ENCODE peak calls at places on chromosomes 7 and 10, in six cellular contexts. A is IMR-90, M is neuronal stem cell, X is H1, H is H9, P is mesenchymal stem cell. G is an unnamed sample.

GRCh38 chr10:71082930-71083329 is 129.4 kb upstream of the UNC5B start:
- DNase-seq in A (no peak), M (no peak), X (peak), H (no peak), P (no peak), G (no peak)

GRCh38 chr7:17690030-17690429 is 250.3 kb downstream of the SNX13 start:
- DNase-seq in A (peak), M (no peak), X (no peak), H (no peak), P (peak), G (peak)

GRCh38 chr7:28155964-28156363 is 24.6 kb downstream of the JAZF1 start:
- DNase-seq in A (peak), M (no peak), X (no peak), H (no peak), P (peak), G (no peak)

GRCh38 chr10:44818721-44819127 is 92.4 kb upstream of the TMEM72 start:
- DNase-seq in A (peak), M (no peak), X (no peak), H (peak), P (peak), G (no peak)

GRCh38 chr10:44860811-44861751 is 50.1 kb upstream of the TMEM72 start:
- DNase-seq in A (peak), M (no peak), X (peak), H (no peak), P (peak), G (no peak)

GRCh38 chr7:47142169-47142866 is 439.6 kb downstream of the TNS3 start:
- DNase-seq in A (no peak), M (no peak), X (no peak), H (no peak), P (no peak), G (no peak)

GRCh38 chr7:44149571-44150465 is 8.7 kb upstream of the MYL7 start:
- DNase-seq in A (peak), M (no peak), X (no peak), H (no peak), P (no peak), G (no peak)

GRCh38 chr7:122885583-122886356 is 490 bp downstream of the CADPS2 start:
- DNase-seq in A (no peak), M (peak), X (peak), H (peak), P (peak), G (peak)

GRCh38 chr10:13672505-13672904 is 85.7 kb downstream of the PRPF18 start:
- DNase-seq in A (no peak), M (no peak), X (no peak), H (no peak), P (no peak), G (no peak)

GRCh38 chr10:44647877-44648542 is 263.1 kb upstream of the CXCL12 start:
- DNase-seq in A (peak), M (no peak), X (no peak), H (no peak), P (no peak), G (no peak)

GRCh38 chr10:33612551-33612950 is 278.1 kb upstream of the NRP1 start:
- DNase-seq in A (peak), M (no peak), X (no peak), H (no peak), P (peak), G (peak)

GRCh38 chr7:115546790-115547189 is 483.8 kb downstream of the TFEC start:
- DNase-seq in A (peak), M (no peak), X (no peak), H (no peak), P (no peak), G (no peak)

GRCh38 chr7:36390199-36391090 is 783 bp downstream of the ANLN start:
- DNase-seq in A (peak), M (peak), X (peak), H (peak), P (peak), G (peak)

GRCh38 chr10:129760003-129760315 is 204.1 kb downstream of the EBF3 start:
- DNase-seq in A (no peak), M (no peak), X (peak), H (peak), P (no peak), G (no peak)

GRCh38 chr10:104300736-104301292 is 31.8 kb downstream of the GSTO2 start:
- DNase-seq in A (peak), M (no peak), X (no peak), H (no peak), P (peak), G (peak)

GRCh38 chr7:69615696-69616095 is 17.4 kb downstream of the AUTS2 start:
- DNase-seq in A (no peak), M (no peak), X (no peak), H (no peak), P (no peak), G (no peak)

GRCh38 chr10:30825495-30825894 is 195.9 kb upstream of the LYZL2 start:
- DNase-seq in A (peak), M (no peak), X (no peak), H (no peak), P (peak), G (no peak)

GRCh38 chr10:119178371-119179119 is at the start of gene PRDX3:
- DNase-seq in A (peak), M (peak), X (peak), H (peak), P (peak), G (peak)

GRCh38 chr7:9082203-9082602 is 648.8 kb downstream of the NXPH1 start:
- DNase-seq in A (no peak), M (no peak), X (no peak), H (no peak), P (no peak), G (peak)

GRCh38 chr10:115384665-115385064 is 291.5 kb downstream of the ATRNL1 start:
- DNase-seq in A (no peak), M (no peak), X (no peak), H (no peak), P (no peak), G (no peak)

GRCh38 chr7:32206987-32207386 is 136.8 kb upstream of the PDE1C start:
- DNase-seq in A (peak), M (peak), X (peak), H (peak), P (peak), G (no peak)

GRCh38 chr7:132400667-132401142 is 175.6 kb downstream of the PLXNA4 start:
- DNase-seq in A (no peak), M (no peak), X (no peak), H (no peak), P (no peak), G (no peak)

GRCh38 chr7:51213618-51214017 is 103.0 kb downstream of the COBL start:
- DNase-seq in A (no peak), M (no peak), X (no peak), H (peak), P (no peak), G (peak)

GRCh38 chr10:24215193-24215592 is 6.3 kb downstream of the KIAA1217 start:
- DNase-seq in A (no peak), M (no peak), X (no peak), H (no peak), P (no peak), G (no peak)

GRCh38 chr10:131439705-131440104 is 128.2 kb upstream of the TCERG1L start:
- DNase-seq in A (no peak), M (no peak), X (no peak), H (no peak), P (no peak), G (no peak)

GRCh38 chr10:102812213-102812876 is 24.9 kb downstream of the CYP17A1 start:
- DNase-seq in A (no peak), M (no peak), X (no peak), H (no peak), P (no peak), G (no peak)

GRCh38 chr10:26612151-26612915 is 85.2 kb upstream of the PDSS1 start:
- DNase-seq in A (no peak), M (no peak), X (no peak), H (no peak), P (no peak), G (no peak)

GRCh38 chr10:24988831-24989769 is 26.9 kb downstream of the ENKUR start:
- DNase-seq in A (no peak), M (no peak), X (no peak), H (no peak), P (no peak), G (peak)

GRCh38 chr10:58807631-58808024 is 295.0 kb downstream of the BICC1 start:
- DNase-seq in A (peak), M (no peak), X (no peak), H (no peak), P (no peak), G (no peak)

GRCh38 chr7:958221-959200 is 4.0 kb upstream of the ADAP1 start:
- DNase-seq in A (no peak), M (no peak), X (no peak), H (no peak), P (no peak), G (no peak)

GRCh38 chr10:26567349-26567721 is 129.2 kb downstream of the APBB1IP start:
- DNase-seq in A (no peak), M (no peak), X (no peak), H (no peak), P (no peak), G (no peak)

GRCh38 chr10:116688241-116688711 is 54.1 kb downstream of the HSPA12A start:
- DNase-seq in A (peak), M (no peak), X (no peak), H (no peak), P (peak), G (no peak)

GRCh38 chr10:49289480-49289879 is 9.5 kb upstream of the C10orf71 start:
- DNase-seq in A (no peak), M (no peak), X (no peak), H (no peak), P (no peak), G (no peak)

GRCh38 chr7:112199035-112199655 is 7.1 kb downstream of the DOCK4 start:
- DNase-seq in A (peak), M (no peak), X (no peak), H (no peak), P (no peak), G (no peak)

GRCh38 chr7:2471022-2471329 is 5.2 kb downstream of the GRIFIN start:
- DNase-seq in A (peak), M (no peak), X (no peak), H (no peak), P (no peak), G (no peak)

GRCh38 chr7:43625453-43625852 is 42.5 kb downstream of the STK17A start:
- DNase-seq in A (no peak), M (no peak), X (no peak), H (no peak), P (peak), G (no peak)

GRCh38 chr10:78407009-78407711 is 373.5 kb downstream of the RPS24 start:
- DNase-seq in A (peak), M (peak), X (peak), H (peak), P (peak), G (peak)

GRCh38 chr10:78408011-78408410 is 374.3 kb downstream of the RPS24 start:
- DNase-seq in A (no peak), M (no peak), X (no peak), H (peak), P (no peak), G (no peak)

GRCh38 chr10:78406648-78407008 is 373.0 kb downstream of the RPS24 start:
- DNase-seq in A (no peak), M (no peak), X (no peak), H (no peak), P (no peak), G (no peak)

GRCh38 chr10:78410046-78410965 is 376.6 kb downstream of the RPS24 start:
- DNase-seq in A (no peak), M (no peak), X (no peak), H (peak), P (no peak), G (no peak)

GRCh38 chr10:78408671-78409472 is 375.2 kb downstream of the RPS24 start:
- DNase-seq in A (peak), M (no peak), X (no peak), H (peak), P (no peak), G (no peak)
- H2AK5ac ChIP-seq in A (peak), M (peak), X (no peak), H (no peak), P (no peak), G (peak)

GRCh38 chr10:80206277-80206655 is 929 bp upstream of the ANXA11 start:
- DNase-seq in A (no peak), M (no peak), X (no peak), H (no peak), P (no peak), G (no peak)
- H2AFZ ChIP-seq in A (no peak), M (peak), X (no peak), H (no peak), P (no peak), G (peak)

DNA sequence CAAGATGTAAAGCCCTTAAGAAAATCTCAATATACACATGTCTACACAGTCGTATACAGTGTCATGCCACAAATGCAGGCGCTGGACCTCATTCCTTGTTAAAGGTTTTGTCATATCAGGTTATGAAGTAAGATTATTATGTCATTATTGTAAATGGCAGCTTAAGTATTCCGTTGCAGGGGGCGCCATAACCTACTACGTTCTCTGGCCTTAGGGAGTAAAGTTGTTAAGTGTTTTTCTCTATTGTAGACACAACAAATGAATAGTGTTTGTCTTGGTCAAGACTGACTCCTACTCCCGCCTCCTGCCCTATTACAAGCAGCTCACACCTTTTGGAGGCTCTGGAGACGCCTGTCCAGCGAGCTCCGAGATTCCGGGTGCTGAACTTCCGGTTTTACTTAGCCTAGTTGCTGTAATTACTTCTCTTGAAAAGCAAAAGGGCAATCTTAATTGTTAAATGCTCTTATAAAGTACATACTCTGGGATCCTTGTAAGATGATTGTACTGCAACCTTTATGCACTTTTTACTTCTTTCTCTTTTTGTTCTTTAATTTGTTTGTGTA is 984 bp downstream of the GATAD1 start:
- DNase-seq in A (peak), M (no peak), X (no peak), H (no peak), P (peak), G (peak)
- H4K8ac ChIP-seq in A (peak), M (no peak), X (no peak), H (no peak), P (no peak), G (peak)

DNA sequence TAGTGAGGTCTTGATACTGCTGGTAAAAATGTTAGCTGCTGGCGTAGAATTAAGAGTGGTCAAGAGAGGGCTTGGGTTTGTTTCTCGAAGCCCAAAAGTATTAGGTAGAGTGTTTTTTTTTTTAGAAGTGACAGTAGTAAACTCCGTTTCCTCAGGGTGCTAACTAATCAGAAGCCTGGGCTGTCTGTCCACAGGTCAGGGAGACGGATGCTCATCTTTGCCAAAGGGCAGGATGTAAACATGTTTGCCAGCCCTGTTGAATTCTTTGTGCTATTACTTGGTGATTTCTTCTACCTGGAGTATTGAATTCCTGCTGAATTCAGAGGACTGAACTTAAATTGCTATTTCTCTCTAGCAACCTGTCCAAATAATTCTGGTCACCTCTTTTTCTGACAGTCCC is 117.1 kb downstream of the SND1 start:
- DNase-seq in A (no peak), M (no peak), X (no peak), H (no peak), P (no peak), G (no peak)
- H2AK5ac ChIP-seq in A (no peak), M (no peak), X (no peak), H (no peak), P (peak), G (no peak)

DNA sequence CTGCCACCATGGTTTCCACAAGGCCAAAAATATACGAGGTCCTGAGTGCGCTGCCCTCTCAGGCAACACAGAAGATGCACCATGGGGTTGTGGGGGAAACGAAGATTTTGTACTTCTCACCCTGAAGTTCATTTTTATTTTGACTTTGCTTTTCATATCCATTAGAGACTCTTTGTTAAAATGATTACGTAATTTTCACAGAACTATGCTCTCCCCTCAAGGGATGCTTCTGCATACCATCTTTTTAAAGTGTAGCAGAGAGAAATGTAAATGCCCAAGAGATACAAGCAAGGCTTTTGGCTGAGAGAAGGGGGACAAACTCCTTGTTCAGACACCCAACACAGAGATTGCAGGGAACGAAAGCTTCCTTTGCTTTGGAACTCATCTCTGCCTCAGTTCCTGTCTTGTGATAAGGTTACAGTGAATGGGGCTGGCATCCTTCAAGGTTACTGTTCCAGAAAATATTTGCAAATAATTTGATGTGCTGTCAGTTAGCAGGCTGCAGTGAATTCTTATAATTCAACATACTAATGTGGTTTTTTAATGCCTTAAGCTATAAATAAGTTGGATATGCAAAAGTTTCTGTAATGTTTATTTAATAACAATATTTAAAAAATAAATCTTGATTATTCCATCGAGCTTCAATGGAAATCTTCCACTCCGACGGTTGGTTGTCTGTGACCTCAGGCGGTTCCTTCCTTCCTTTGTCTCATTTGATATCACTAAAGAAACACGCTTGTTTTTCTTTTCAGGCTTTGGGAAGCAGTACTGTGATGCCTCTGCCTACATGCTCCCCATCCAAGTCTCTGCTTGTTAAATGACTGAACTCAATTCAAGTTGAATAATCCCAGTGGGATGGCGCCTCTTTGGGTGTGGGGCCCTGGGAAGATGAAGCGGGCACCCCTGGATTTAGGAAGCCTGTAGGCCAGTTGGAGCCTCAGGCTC is 209.3 kb upstream of the CTBP2 start:
- DNase-seq in A (no peak), M (no peak), X (no peak), H (no peak), P (no peak), G (no peak)
- H2AFZ ChIP-seq in A (no peak), M (peak), X (peak), H (no peak), P (no peak), G (no peak)

GRCh38 chr10:28551086-28551485 is 18.2 kb downstream of the WAC start:
- DNase-seq in A (no peak), M (no peak), X (no peak), H (no peak), P (no peak), G (no peak)

GRCh38 chr10:28555358-28555757 is 22.4 kb downstream of the WAC start:
- DNase-seq in A (no peak), M (no peak), X (no peak), H (no peak), P (no peak), G (no peak)

GRCh38 chr10:28553963-28554362 is 21.0 kb downstream of the WAC start:
- DNase-seq in A (no peak), M (no peak), X (no peak), H (no peak), P (no peak), G (peak)

GRCh38 chr10:28554952-28555351 is 22.0 kb downstream of the WAC start:
- DNase-seq in A (no peak), M (no peak), X (no peak), H (no peak), P (no peak), G (peak)

GRCh38 chr10:28552775-28553174 is 19.9 kb downstream of the WAC start:
- DNase-seq in A (no peak), M (no peak), X (no peak), H (no peak), P (no peak), G (no peak)
- H4K8ac ChIP-seq in A (no peak), M (no peak), X (no peak), H (no peak), P (no peak), G (no peak)

G was measured in trophoblast cell.